ENCODE peak calls at places on chromosomes 3 and 15, in seven cellular contexts. P is transverse colon, R is A549, B is lower leg skin, H is HepG2, K is heart left ventricle, F is right lobe of liver. A is an unnamed sample.

GRCh38 chr15:47439146-47439869 is 278.0 kb upstream of the SEMA6D start:
- DNase-seq in B (no peak), K (no peak), P (no peak), F (no peak), R (no peak), H (no peak), A (no peak)

GRCh38 chr3:123096126-123096525 is 29.3 kb downstream of the PDIA5 start:
- DNase-seq in H (no peak), P (no peak), F (no peak), R (no peak), B (no peak), K (no peak), A (no peak)

GRCh38 chr15:37520026-37520425 is 414.4 kb upstream of the TMCO5A start:
- DNase-seq in B (no peak), R (no peak), F (no peak), H (no peak), P (no peak), K (no peak), A (no peak)

GRCh38 chr3:194300392-194300758 is 50.8 kb downstream of the CPN2 start:
- DNase-seq in R (no peak), F (peak; percentile 88), P (peak; percentile 66), H (peak; percentile 53), K (peak; percentile 79), B (peak; percentile 95), A (no peak)

GRCh38 chr3:188319569-188319968 is 165.6 kb downstream of the LPP start:
- DNase-seq in F (no peak), K (no peak), H (peak; percentile 45), B (no peak), R (no peak), P (no peak), A (no peak)

GRCh38 chr3:146085678-146086077 is 75.3 kb downstream of the PLOD2 start:
- DNase-seq in K (no peak), R (no peak), F (no peak), H (no peak), P (no peak), B (no peak), A (no peak)

GRCh38 chr3:21447471-21448205 is 303.4 kb downstream of the ZNF385D start:
- DNase-seq in K (no peak), F (no peak), H (no peak), B (no peak), R (no peak), P (no peak), A (no peak)

GRCh38 chr15:35308802-35309201 is 223.7 kb upstream of the NANOGP8 start:
- DNase-seq in K (no peak), B (no peak), R (peak; percentile 53), F (no peak), H (no peak), P (peak; percentile 38), A (no peak)

GRCh38 chr15:74841761-74842385 is 1.1 kb downstream of the ULK3 start:
- DNase-seq in F (no peak), R (no peak), H (no peak), K (no peak), B (no peak), P (peak; percentile 44), A (no peak)

GRCh38 chr3:122952509-122952908 is 75.1 kb downstream of the SEMA5B start:
- DNase-seq in R (peak; percentile 25), H (no peak), P (no peak), K (no peak), F (no peak), B (no peak), A (no peak)

GRCh38 chr15:58547628-58548307 is 116.0 kb downstream of the LIPC start:
- DNase-seq in F (peak; percentile 27), P (no peak), K (no peak), H (no peak), R (no peak), B (no peak), A (no peak)

GRCh38 chr3:106628407-106628806 is 748.8 kb upstream of the CCDC54 start:
- DNase-seq in K (no peak), F (no peak), B (no peak), P (no peak), H (no peak), R (no peak), A (no peak)

GRCh38 chr3:10344147-10344943 is 23.4 kb upstream of the SEC13 start:
- DNase-seq in P (peak; percentile 37), F (no peak), K (peak; percentile 56), B (no peak), R (peak; percentile 56), H (no peak), A (no peak)

GRCh38 chr15:74419432-74419831 is 14.3 kb downstream of the SEMA7A start:
- DNase-seq in P (no peak), H (no peak), K (no peak), B (no peak), F (no peak), R (no peak), A (no peak)

GRCh38 chr3:37494206-37494605 is 319.8 kb upstream of the LRRFIP2 start:
- DNase-seq in R (no peak), P (no peak), K (peak; percentile 65), F (no peak), H (no peak), B (no peak), A (no peak)

GRCh38 chr3:49805367-49805782 is 2.3 kb downstream of the INKA1 start:
- DNase-seq in R (no peak), P (peak; percentile 50), K (peak; percentile 87), B (peak; percentile 96), H (no peak), F (no peak), A (no peak)

GRCh38 chr15:55912982-55913381 is 80.4 kb downstream of the NEDD4 start:
- DNase-seq in P (no peak), K (no peak), R (no peak), H (no peak), F (no peak), B (no peak), A (no peak)

GRCh38 chr15:98781838-98782237 is 133.5 kb downstream of the IGF1R start:
- DNase-seq in P (no peak), H (no peak), B (no peak), K (no peak), R (no peak), F (no peak), A (no peak)

GRCh38 chr15:98778960-98779359 is 130.6 kb downstream of the IGF1R start:
- DNase-seq in F (no peak), R (no peak), H (no peak), K (no peak), B (no peak), P (no peak), A (no peak)

GRCh38 chr15:98778263-98778959 is 130.1 kb downstream of the IGF1R start:
- DNase-seq in B (peak; percentile 60), F (no peak), R (no peak), P (no peak), H (no peak), K (no peak), A (no peak)

GRCh38 chr15:98777426-98777825 is 129.1 kb downstream of the IGF1R start:
- DNase-seq in K (no peak), H (no peak), B (peak; percentile 66), R (no peak), P (no peak), F (no peak), A (no peak)

GRCh38 chr15:98779463-98780071 is 131.2 kb downstream of the IGF1R start:
- DNase-seq in B (peak; percentile 94), R (peak; percentile 87), P (peak; percentile 88), H (peak; percentile 64), K (peak; percentile 89), F (peak; percentile 78), A (no peak)
- H3K4me3 ChIP-seq in B (no peak overlapping the region), R (no peak overlapping the region), P (no peak overlapping the region), H (no peak overlapping the region), K (no peak overlapping the region), F (no peak overlapping the region), A (no peak overlapping the region)

DNA sequence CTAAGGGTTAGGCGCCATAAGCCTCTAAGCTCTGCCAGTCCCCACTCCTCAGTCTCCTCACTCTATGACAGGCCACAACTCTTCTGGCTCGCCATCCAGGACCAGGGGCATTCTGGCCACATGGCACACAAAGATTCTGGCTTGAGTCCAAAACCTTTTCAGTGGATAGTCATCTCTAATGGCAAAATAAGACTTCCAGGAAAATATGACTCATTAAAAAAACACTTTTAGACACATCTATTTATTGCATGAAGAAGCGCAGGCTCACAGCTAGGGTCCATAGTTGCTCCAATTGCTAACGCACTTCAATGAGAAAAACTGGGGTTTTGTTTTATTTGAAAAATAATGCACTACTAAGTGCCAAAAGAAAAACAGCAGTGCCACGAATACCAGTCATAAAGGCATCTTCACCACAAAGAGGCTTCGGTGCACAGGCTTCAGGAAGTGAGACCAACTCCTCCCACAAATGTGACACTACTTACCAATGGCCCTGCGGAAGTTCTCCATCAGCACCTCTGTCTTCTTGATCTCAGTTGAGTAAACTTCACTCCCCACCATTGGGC is 11.1 kb downstream of the RUVBL1 start:
- DNase-seq in K (no peak), H (no peak), P (no peak), R (peak; percentile 36), B (no peak), F (peak; percentile 12), A (no peak)
- TF ChIP-seq CTCF in K (no peak), H (no peak), P (no peak), R (no peak), B (no peak), F (no peak), A (no peak)

DNA sequence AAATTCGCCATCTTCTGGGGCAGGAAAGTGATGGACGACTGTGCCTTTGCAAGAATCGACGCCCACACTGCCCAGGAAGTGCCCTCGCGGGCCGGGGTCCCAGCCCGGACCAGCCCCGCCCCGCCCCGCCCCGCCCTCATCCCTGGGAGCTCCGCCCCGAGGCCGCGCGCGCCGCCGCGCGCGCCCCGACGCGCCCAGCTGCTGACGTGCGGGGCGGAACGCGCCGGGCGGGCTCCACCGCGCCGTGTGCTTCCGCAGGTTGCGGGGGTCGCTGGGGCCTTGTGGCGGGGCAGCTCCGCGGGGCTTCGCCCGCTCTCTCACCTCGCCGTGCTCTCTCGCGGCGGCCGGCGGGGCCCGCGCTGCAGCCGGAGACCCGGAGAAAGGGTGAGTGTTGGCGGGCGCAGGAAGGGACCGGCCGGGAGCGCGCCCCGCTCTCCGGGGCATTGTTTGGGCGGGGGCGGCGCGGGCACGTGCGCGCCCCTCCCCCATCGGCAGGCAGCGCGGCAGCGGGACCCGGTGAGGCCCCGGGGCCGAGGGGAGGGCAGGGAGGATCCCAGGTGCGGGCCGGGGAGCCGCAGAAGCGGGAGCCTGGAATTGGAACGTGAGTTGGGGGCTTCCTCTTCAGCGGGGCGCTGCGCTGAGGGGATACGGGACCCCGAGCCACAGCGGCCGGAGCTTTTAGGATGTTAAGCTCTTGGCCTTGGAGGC is at the start of gene YEATS2:
- DNase-seq in P (peak; percentile 69), B (peak; percentile 87), K (peak; percentile 86), R (peak; percentile 68), F (peak; percentile 72), H (peak; percentile 31), A (peak; percentile 4)
- TF ChIP-seq POLR2A in P (peak; percentile 29), B (no peak), K (peak; percentile 49), R (peak; percentile 73), F (peak; percentile 74), H (peak; percentile 85), A (peak; percentile 81)

DNA sequence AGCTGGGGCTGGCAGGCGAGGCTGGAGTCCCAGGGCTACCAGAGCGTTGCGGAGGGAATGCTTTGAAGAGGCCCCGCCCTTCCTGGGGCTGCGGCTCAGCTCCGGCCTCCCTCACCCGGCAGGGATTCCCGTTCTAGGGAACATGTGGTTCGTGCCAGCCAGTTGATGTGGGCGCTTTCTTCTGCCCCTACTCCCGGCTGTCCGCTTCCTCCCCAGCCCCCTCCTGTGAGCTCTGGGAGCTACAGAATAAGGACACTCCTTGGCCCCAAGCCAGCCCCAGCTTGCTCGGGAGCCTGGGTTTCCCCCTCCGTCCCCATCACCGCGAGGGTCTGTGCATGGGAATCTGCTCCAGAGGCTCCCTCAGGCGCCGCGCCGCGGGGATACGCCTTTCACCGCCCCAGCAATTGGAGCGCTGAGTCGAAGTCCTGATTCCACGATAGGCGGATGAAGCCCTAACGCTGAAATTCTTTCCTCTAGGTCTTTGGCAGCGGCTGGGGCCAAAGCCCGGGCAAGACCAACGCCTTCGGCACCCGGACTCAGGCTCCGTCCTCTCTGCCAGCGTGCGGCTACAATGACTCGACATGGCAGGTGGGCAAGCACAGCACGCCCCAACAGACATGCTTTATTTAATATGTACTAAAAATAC is 69.5 kb downstream of the KLF15 start:
- DNase-seq in H (peak; percentile 41), R (no peak), B (peak; percentile 91), P (peak; percentile 53), K (peak; percentile 68), F (peak; percentile 71), A (no peak)
- H3K4me3 ChIP-seq in H (no peak overlapping the region), R (no peak overlapping the region), B (peak overlapping the region; percentile 10), P (peak overlapping the region; percentile 28), K (peak overlapping the region; percentile 44), F (peak overlapping the region; percentile 36), A (peak overlapping the region; percentile 66)

A was measured in esophagus squamous epithelium.